ENCODE peak calls at places on chromosomes 11 and 22, in six cellular contexts. X is endodermal cell, Z is spleen, J is neuronal stem cell, I is HCT116, O is tibial nerve. L is an unnamed sample.

GRCh38 chr22:43434601-43435311 is 22.9 kb downstream of the MPPED1 start:
- DNase-seq in X (no peak), Z (peak; percentile 39), J (no peak), I (no peak), O (no peak), L (no peak)

GRCh38 chr11:112795896-112796686 is 165.1 kb upstream of the NCAM1 start:
- DNase-seq in X (no peak), Z (no peak), J (no peak), I (no peak), O (no peak), L (no peak)

GRCh38 chr11:12539570-12539969 is 134.7 kb upstream of the TEAD1 start:
- DNase-seq in X (no peak), Z (no peak), J (no peak), I (no peak), O (no peak), L (no peak)

GRCh38 chr11:13338437-13339069 is 61.0 kb downstream of the BMAL1 start:
- DNase-seq in X (no peak), Z (no peak), J (no peak), I (no peak), O (no peak), L (no peak)

GRCh38 chr11:15194671-15195415 is 80.1 kb downstream of the INSC start:
- DNase-seq in X (peak; percentile 9), Z (no peak), J (no peak), I (no peak), O (no peak), L (no peak)

GRCh38 chr11:120147094-120147949 is 9.4 kb upstream of the TRIM29 start:
- DNase-seq in X (peak; percentile 50), Z (no peak), J (no peak), I (no peak), O (no peak), L (no peak)

GRCh38 chr11:2091112-2091746 is 48.0 kb downstream of the IGF2 start:
- DNase-seq in X (peak; percentile 21), Z (peak; percentile 46), J (no peak), I (no peak), O (no peak), L (no peak)

GRCh38 chr22:26170795-26171194 is 1.5 kb downstream of the SEZ6L start:
- DNase-seq in X (peak; percentile 91), Z (no peak), J (peak; percentile 67), I (no peak), O (no peak), L (no peak)

GRCh38 chr11:129933262-129933661 is 37.9 kb upstream of the NFRKB start:
- DNase-seq in X (no peak), Z (no peak), J (no peak), I (no peak), O (no peak), L (no peak)

GRCh38 chr11:15883349-15883961 is 472.9 kb downstream of the SOX6 start:
- DNase-seq in X (no peak), Z (no peak), J (no peak), I (no peak), O (no peak), L (no peak)

GRCh38 chr11:108873305-108873704 is 208.4 kb downstream of the DDX10 start:
- DNase-seq in X (no peak), Z (no peak), J (no peak), I (no peak), O (no peak), L (no peak)

GRCh38 chr22:35386670-35387288 is 5.9 kb downstream of the HMOX1 start:
- DNase-seq in X (no peak), Z (no peak), J (no peak), I (no peak), O (no peak), L (no peak)

GRCh38 chr11:118625036-118625690 is 17.7 kb downstream of the PHLDB1 start:
- DNase-seq in X (no peak), Z (no peak), J (no peak), I (no peak), O (no peak), L (no peak)

GRCh38 chr11:76888989-76889388 is 28.3 kb downstream of the ACER3 start:
- DNase-seq in X (no peak), Z (no peak), J (no peak), I (no peak), O (no peak), L (no peak)

GRCh38 chr11:30860970-30861369 is 274.8 kb upstream of the MPPED2 start:
- DNase-seq in X (no peak), Z (no peak), J (peak; percentile 23), I (no peak), O (no peak), L (no peak)

GRCh38 chr11:33375688-33376311 is 118.6 kb downstream of the HIPK3 start:
- DNase-seq in X (peak; percentile 82), Z (no peak), J (peak; percentile 37), I (no peak), O (no peak), L (no peak)

GRCh38 chr22:37894939-37895670 is 11.0 kb upstream of the MICALL1 start:
- DNase-seq in X (peak; percentile 86), Z (no peak), J (peak; percentile 57), I (no peak), O (no peak), L (no peak)

GRCh38 chr11:697811-698311 is 2.2 kb downstream of the TMEM80 start:
- DNase-seq in X (no peak), Z (no peak), J (no peak), I (no peak), O (no peak), L (no peak)

GRCh38 chr11:128728767-128729587 is 35.1 kb downstream of the FLI1 start:
- DNase-seq in X (no peak), Z (no peak), J (no peak), I (no peak), O (no peak), L (no peak)

GRCh38 chr22:38953577-38954413 is 3.6 kb upstream of the APOBEC3A start:
- DNase-seq in X (no peak), Z (peak; percentile 80), J (no peak), I (no peak), O (no peak), L (peak; percentile 75)

GRCh38 chr11:63874511-63874910 is 35.6 kb downstream of the MARK2 start:
- DNase-seq in X (no peak), Z (no peak), J (no peak), I (no peak), O (no peak), L (no peak)

GRCh38 chr11:70233511-70233919 is 30.4 kb downstream of the FADD start:
- DNase-seq in X (no peak), Z (no peak), J (no peak), I (peak; percentile 98), O (no peak), L (peak; percentile 39)

GRCh38 chr22:36405671-36406070 is 17.9 kb upstream of the MYH9 start:
- DNase-seq in X (no peak), Z (peak; percentile 92), J (no peak), I (no peak), O (no peak), L (peak; percentile 56)

DNA sequence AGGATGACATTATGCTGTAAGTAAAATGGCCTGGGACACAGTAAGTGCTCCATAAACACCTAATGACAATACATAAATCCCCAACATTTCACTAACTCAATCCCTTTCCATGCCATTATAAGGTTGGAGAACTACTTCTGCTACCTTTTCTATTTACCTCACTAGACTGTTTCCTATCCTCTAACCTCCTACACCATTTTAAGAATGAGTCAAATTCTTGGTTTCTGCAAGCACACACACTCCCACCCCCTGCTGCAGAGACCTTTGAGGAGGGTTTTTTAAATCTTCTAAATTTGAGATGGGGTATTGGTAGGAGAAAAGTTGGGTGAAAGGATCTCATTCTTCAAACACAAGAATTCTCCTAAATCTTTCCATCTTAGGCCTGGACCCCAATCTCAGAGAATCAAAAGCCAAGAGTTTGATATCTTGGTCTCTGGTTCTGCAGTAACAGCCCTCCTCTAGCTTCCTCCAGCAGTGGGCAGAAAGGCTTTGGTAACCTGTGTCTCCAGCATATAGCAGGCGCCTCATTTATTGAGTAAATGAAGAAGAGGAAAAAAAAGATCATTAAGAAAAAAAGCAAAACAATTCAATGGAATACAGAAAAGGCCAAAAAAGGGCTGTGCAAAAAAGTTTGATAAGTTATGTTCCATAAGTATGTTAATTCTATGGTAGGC is 42.3 kb downstream of the SYTL2 start:
- DNase-seq in X (no peak), Z (no peak), J (no peak), I (no peak), O (no peak), L (no peak)
- H3K4me1 ChIP-seq in X (no peaks in the 10 kb centered on the region), Z (no peaks in the 10 kb centered on the region), J (peaks cover 5% of the 10 kb centered on the region), I (no peaks in the 10 kb centered on the region), O (no peaks in the 10 kb centered on the region), L (peaks cover 14% of the 10 kb centered on the region)

DNA sequence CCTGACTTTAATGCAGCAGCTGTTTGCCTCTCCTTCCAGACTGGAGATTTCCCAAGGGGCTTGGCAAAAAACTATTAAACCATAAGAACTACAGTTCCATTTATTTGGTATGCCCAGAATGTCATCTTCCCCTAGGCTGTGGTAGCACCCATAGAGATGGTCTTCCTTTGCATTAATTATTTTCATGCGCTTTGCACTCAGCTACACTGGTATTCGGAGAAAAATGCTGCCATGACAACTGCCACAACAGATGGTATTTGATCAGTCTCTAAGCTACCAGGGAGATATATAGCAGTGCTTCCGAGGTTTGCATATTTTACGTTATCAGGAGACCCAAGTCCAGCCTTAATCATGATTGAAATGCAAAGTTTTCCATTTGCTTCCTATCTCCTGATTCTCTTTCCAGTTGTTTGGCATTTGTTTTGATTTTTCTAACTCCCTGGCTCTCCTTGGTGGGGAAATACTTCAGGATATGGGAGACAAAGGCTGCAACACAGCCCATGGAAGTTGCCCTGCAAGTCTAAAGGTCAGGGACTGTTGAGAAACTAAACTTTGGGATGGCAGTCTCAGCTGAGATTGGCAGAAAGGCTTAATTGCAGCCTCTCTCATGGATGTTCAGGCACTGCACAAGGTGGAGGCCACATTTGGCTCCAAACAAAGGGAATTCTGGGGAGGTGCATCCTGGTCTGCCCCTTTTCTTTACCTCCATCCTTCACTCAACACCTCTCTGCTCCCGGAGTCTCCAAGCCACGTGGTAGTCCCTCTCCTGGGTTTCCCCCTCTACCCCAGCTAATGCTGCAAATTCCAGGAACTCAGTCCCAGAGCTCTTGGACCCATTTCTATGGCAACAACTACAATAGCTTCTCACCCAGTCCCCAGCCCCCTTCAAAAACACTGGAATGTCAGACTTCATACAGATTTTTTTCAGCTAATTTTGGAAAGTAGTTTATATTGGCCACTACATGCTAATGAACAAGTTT is 151.8 kb downstream of the NAV2 start:
- DNase-seq in X (no peak), Z (no peak), J (no peak), I (no peak), O (no peak), L (no peak)
- H3K4me1 ChIP-seq in X (peaks cover 2% of the 10 kb centered on the region), Z (no peaks in the 10 kb centered on the region), J (peaks cover 32% of the 10 kb centered on the region), I (no peaks in the 10 kb centered on the region), O (no peaks in the 10 kb centered on the region), L (peaks cover 16% of the 10 kb centered on the region)

DNA sequence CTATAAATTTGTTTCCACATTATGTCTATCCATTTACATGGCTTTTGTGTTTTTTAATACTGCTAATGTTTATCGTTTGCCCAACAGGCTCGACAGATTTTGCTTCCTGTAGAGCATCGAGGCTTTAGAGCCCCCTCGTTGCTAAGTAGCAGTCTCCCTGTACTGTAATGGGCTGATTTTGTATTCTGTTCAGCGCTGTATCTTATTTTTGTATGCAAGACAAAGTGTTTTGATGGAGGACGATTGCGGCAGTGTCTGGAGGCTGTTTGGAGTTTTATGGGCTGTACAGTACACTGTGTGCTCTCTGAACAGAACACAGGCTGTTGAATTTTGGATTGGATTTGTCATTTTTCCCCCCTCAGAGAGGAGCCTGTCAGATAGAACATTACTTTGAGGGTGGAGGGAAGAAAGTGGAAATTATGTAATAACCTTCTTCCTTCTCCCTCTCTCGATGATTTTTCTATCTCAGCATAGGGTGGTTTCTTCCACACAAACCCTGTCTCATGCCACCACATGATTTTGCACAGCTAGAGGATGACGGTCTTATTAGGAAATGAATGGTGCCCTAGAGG is 104.4 kb downstream of the ZBTB16 start:
- DNase-seq in X (no peak), Z (no peak), J (no peak), I (no peak), O (peak; percentile 74), L (peak; percentile 52)
- H3K4me1 ChIP-seq in X (no peaks in the 10 kb centered on the region), Z (peaks cover 57% of the 10 kb centered on the region), J (peaks cover 64% of the 10 kb centered on the region), I (peaks cover 27% of the 10 kb centered on the region), O (peaks cover 26% of the 10 kb centered on the region), L (peaks cover 95% of the 10 kb centered on the region)

GRCh38 chr11:78187366-78188011 is 937 bp downstream of the KCTD21 start:
- DNase-seq in X (no peak), Z (no peak), J (no peak), I (no peak), O (no peak), L (no peak)
- H3K4me1 ChIP-seq in X (peaks cover 10% of the 10 kb centered on the region), Z (peaks cover 25% of the 10 kb centered on the region), J (peaks cover 23% of the 10 kb centered on the region), I (peaks cover 8% of the 10 kb centered on the region), O (no peaks in the 10 kb centered on the region), L (peaks cover 24% of the 10 kb centered on the region)